ENCODE peak calls at places on chromosome 17, in seven cellular contexts. X is heart right ventricle, J is hepatocyte, K is PC-3, D is ascending aorta, T is cardiac muscle cell, Q is thoracic aorta. L is an unnamed sample. For H3K4me1, the result is how much of the 10 kb centered on the place peaks cover.

GRCh38 chr17:44536090-44536960 is 21.0 kb upstream of the FZD2 start:
- DNase-seq in J (peak), T (no peak), Q (no peak), K (no peak), D (no peak), X (peak), L (no peak)

GRCh38 chr17:6695565-6695964 is 17.6 kb downstream of the SLC13A5 start:
- DNase-seq in Q (no peak), K (no peak), X (no peak), T (no peak), D (no peak), J (no peak), L (no peak)

GRCh38 chr17:13287226-13287625 is 269.4 kb upstream of the ELAC2 start:
- DNase-seq in T (no peak), Q (no peak), D (no peak), K (no peak), X (no peak), J (no peak), L (no peak)

GRCh38 chr17:35890774-35891155 is 10.6 kb upstream of the CCL5 start:
- DNase-seq in X (no peak), J (no peak), K (no peak), T (no peak), D (peak), Q (no peak), L (peak)

GRCh38 chr17:74356640-74357465 is 4.8 kb downstream of the BTBD17 start:
- DNase-seq in J (peak), K (peak), T (peak), Q (no peak), D (no peak), X (no peak), L (no peak)

GRCh38 chr17:77089118-77089477 is 51.7 kb upstream of the SEC14L1 start:
- DNase-seq in Q (no peak), D (no peak), X (no peak), T (no peak), K (peak), J (no peak), L (no peak)

GRCh38 chr17:73511716-73512115 is 132.5 kb downstream of the SDK2 start:
- DNase-seq in K (no peak), D (no peak), T (no peak), J (no peak), Q (no peak), X (no peak), L (no peak)

GRCh38 chr17:13704333-13704732 is 102.6 kb upstream of the HS3ST3A1 start:
- DNase-seq in X (no peak), T (no peak), Q (no peak), D (no peak), J (no peak), K (peak), L (no peak)

GRCh38 chr17:72069744-72070143 is 51.1 kb upstream of the SOX9 start:
- DNase-seq in J (no peak), D (no peak), T (no peak), X (no peak), Q (no peak), K (no peak), L (no peak)

GRCh38 chr17:50534222-50534978 is 1.9 kb downstream of the EPN3 start:
- DNase-seq in J (peak), X (no peak), Q (no peak), T (no peak), K (peak), D (no peak), L (no peak)

GRCh38 chr17:44979426-44980273 is 11.5 kb upstream of the C1QL1 start:
- DNase-seq in J (peak), T (peak), Q (no peak), X (peak), K (no peak), D (no peak), L (no peak)

GRCh38 chr17:56593741-56594527 is 435 bp downstream of the NOG start:
- DNase-seq in Q (no peak), J (peak), X (peak), K (peak), T (peak), D (peak), L (peak)

GRCh38 chr17:83081561-83082201 is 2.3 kb downstream of the METRNL start:
- DNase-seq in J (peak), D (peak), Q (no peak), K (no peak), T (no peak), X (no peak), L (peak)
- H3K4me1 ChIP-seq in J (half or more), D (under half), Q (half or more), K (under half), T (under half), X (under half), L (under half)

DNA sequence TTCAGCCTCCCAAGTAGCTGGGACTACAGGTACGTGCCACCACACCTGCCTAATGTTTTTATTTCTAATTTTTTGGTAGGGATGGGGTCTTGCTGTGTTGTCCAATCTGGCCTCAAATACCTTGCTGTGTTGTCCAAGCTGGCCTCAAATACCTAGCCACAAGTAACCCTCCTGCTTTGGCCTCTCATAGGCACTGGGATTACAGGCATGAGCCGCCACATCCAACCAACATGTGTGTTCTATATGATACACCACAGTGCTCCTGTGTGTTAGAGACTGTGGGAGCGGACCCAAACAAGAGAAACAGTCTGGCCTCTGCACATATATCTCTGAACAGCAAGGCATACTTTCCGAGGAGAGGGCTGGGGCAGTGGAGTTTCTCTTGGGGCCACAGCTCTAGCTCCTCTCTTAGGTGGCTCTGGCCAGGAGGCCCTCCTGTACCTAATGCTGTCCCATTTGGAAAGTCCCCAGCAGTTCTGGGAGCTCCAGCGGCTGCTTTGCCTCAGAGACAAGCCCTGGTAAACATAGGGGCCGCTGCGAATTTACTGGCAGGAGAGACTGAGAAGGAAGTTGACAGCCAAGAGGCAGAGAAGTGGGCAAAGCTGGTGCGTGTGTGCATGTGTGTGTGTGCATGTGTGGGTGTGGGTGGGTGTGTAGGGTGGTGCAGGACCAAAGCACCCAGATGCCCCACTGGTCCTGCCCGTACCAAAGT is 95.0 kb downstream of the RAB11FIP4 start:
- DNase-seq in D (no peak), T (no peak), X (no peak), Q (no peak), J (no peak), K (no peak), L (no peak)
- H3K4me3 ChIP-seq in D (no peak), T (no peak), X (no peak), Q (no peak), J (no peak), K (no peak), L (no peak)

GRCh38 chr17:19347323-19348080 is 15.0 kb downstream of the B9D1 start:
- DNase-seq in K (no peak), X (no peak), J (no peak), D (peak), T (no peak), Q (no peak), L (no peak)
- H3K27ac ChIP-seq in K (peak), X (peak), J (peak), D (peak), T (no peak), Q (peak), L (peak)

GRCh38 chr17:47274319-47275069 is 20.9 kb downstream of the ITGB3 start:
- DNase-seq in X (no peak), Q (no peak), D (peak), K (no peak), J (no peak), T (no peak), L (no peak)
- H3K4me1 ChIP-seq in X (half or more), Q (half or more), D (under half), K (under half), J (under half), T (under half), L (under half)

GRCh38 chr17:49226771-49227435 is 3.7 kb downstream of the PHOSPHO1 start:
- DNase-seq in T (no peak), X (no peak), D (no peak), Q (no peak), J (no peak), K (no peak), L (no peak)
- H3K4me3 ChIP-seq in T (no peak), X (no peak), D (no peak), Q (no peak), J (no peak), K (no peak), L (no peak)

GRCh38 chr17:2012499-2012898 is 12.6 kb downstream of the RTN4RL1 start:
- DNase-seq in Q (no peak), K (no peak), T (no peak), J (no peak), D (no peak), X (no peak), L (no peak)
- H3K27ac ChIP-seq in Q (peak), K (peak), T (no peak), J (no peak), D (peak), X (no peak), L (peak)

L was measured in gastrocnemius medialis.